ENCODE peak calls at places on chromosomes 12 and 14, in five cellular contexts. E is MM.1S, B is SK-N-SH, L is thoracic aorta, C is heart right ventricle. A is an unnamed sample.
A peak's percentile ranks its signal among the peaks of the same experiment; 100 is the strongest.

GRCh38 chr14:89870335-89870734 is 84.2 kb downstream of the EFCAB11 start:
- DNase-seq in E (no peak), B (no peak), L (no peak), C (no peak), A (no peak)

GRCh38 chr12:104793280-104793679 is 164.8 kb downstream of the SLC41A2 start:
- DNase-seq in E (no peak), B (no peak), L (no peak), C (no peak), A (no peak)

GRCh38 chr12:120254809-120255208 is 10.7 kb downstream of the PXN start:
- DNase-seq in E (no peak), B (no peak), L (no peak), C (no peak), A (no peak)

GRCh38 chr14:98138666-98139065 is 1133.3 kb downstream of the BCL11B start:
- DNase-seq in E (peak; percentile 32), B (peak; percentile 17), L (no peak), C (no peak), A (peak; percentile 23)

GRCh38 chr14:61713724-61714437 is 18.6 kb downstream of the HIF1A start:
- DNase-seq in E (no peak), B (no peak), L (no peak), C (no peak), A (no peak)

GRCh38 chr12:64669270-64669842 is 59.1 kb downstream of the RASSF3 start:
- DNase-seq in E (peak; percentile 78), B (peak; percentile 47), L (no peak), C (peak; percentile 56), A (no peak)

GRCh38 chr14:47227051-47227600 is 448.3 kb downstream of the MDGA2 start:
- DNase-seq in E (no peak), B (no peak), L (no peak), C (no peak), A (no peak)

GRCh38 chr12:124629799-124630198 is 62.4 kb upstream of the NCOR2 start:
- DNase-seq in E (no peak), B (no peak), L (no peak), C (no peak), A (no peak)

GRCh38 chr12:48979602-48980388 is 1.7 kb downstream of the WNT1 start:
- DNase-seq in E (no peak), B (no peak), L (no peak), C (no peak), A (no peak)

GRCh38 chr12:39622306-39622705 is 2.7 kb upstream of the ABCD2 start:
- DNase-seq in E (no peak), B (no peak), L (no peak), C (no peak), A (no peak)

GRCh38 chr12:131196220-131196619 is 242.5 kb downstream of the ADGRD1 start:
- DNase-seq in E (no peak), B (no peak), L (no peak), C (no peak), A (no peak)

GRCh38 chr12:79555006-79555925 is 135.5 kb downstream of the PAWR start:
- DNase-seq in E (no peak), B (peak; percentile 36), L (no peak), C (no peak), A (no peak)

GRCh38 chr12:91885851-91886250 is 259.8 kb downstream of the BTG1 start:
- DNase-seq in E (no peak), B (no peak), L (no peak), C (no peak), A (no peak)

GRCh38 chr14:33946679-33947078 is 4.2 kb downstream of the EGLN3 start:
- DNase-seq in E (no peak), B (no peak), L (no peak), C (no peak), A (no peak)

GRCh38 chr12:69880566-69880965 is 55.5 kb downstream of the MYRFL start:
- DNase-seq in E (no peak), B (no peak), L (no peak), C (no peak), A (no peak)

GRCh38 chr12:80269953-80270552 is 170.7 kb downstream of the OTOGL start:
- DNase-seq in E (peak; percentile 38), B (peak; percentile 10), L (no peak), C (no peak), A (no peak)

GRCh38 chr12:101004891-101005290 is 205.1 kb downstream of the SLC5A8 start:
- DNase-seq in E (no peak), B (no peak), L (no peak), C (no peak), A (no peak)

GRCh38 chr12:27505771-27506170 is 18.2 kb upstream of the PPFIBP1 start:
- DNase-seq in E (no peak), B (no peak), L (no peak), C (no peak), A (no peak)

GRCh38 chr12:109921982-109922381 is 21.9 kb downstream of the TCHP start:
- DNase-seq in E (no peak), B (no peak), L (no peak), C (no peak), A (no peak)

GRCh38 chr14:61812347-61813100 is 50.3 kb downstream of the SNAPC1 start:
- DNase-seq in E (no peak), B (peak; percentile 87), L (no peak), C (no peak), A (peak; percentile 37)

GRCh38 chr12:53048780-53049401 is 974 bp upstream of the TNS2 start:
- DNase-seq in E (no peak), B (peak; percentile 52), L (no peak), C (peak; percentile 83), A (no peak)

GRCh38 chr12:75982974-75983660 is 48.5 kb downstream of the PHLDA1 start:
- DNase-seq in E (no peak), B (no peak), L (no peak), C (no peak), A (no peak)

GRCh38 chr12:25884920-25885234 is 73.6 kb upstream of the RASSF8 start:
- DNase-seq in E (no peak), B (no peak), L (no peak), C (no peak), A (no peak)

GRCh38 chr14:72736348-72736747 is 157.6 kb downstream of the DPF3 start:
- DNase-seq in E (no peak), B (peak; percentile 71), L (no peak), C (no peak), A (peak; percentile 46)

GRCh38 chr14:93262446-93262845 is 55.4 kb downstream of the UBR7 start:
- DNase-seq in E (no peak), B (no peak), L (no peak), C (no peak), A (no peak)

GRCh38 chr12:83827860-83828259 is 1084.7 kb downstream of the SLC6A15 start:
- DNase-seq in E (no peak), B (no peak), L (no peak), C (no peak), A (peak; percentile 39)

GRCh38 chr12:33267641-33268040 is 172.0 kb downstream of the SYT10 start:
- DNase-seq in E (no peak), B (no peak), L (no peak), C (no peak), A (no peak)

GRCh38 chr12:79380402-79380801 is 310.4 kb downstream of the PAWR start:
- DNase-seq in E (no peak), B (no peak), L (no peak), C (no peak), A (no peak)

GRCh38 chr14:105487449-105487985 is 831 bp downstream of the CRIP1 start:
- DNase-seq in E (peak; percentile 56), B (no peak), L (no peak), C (peak; percentile 75), A (no peak)

GRCh38 chr12:93790472-93791152 is 113.4 kb downstream of the CRADD start:
- DNase-seq in E (no peak), B (no peak), L (no peak), C (no peak), A (no peak)

GRCh38 chr14:56659964-56660551 is 80.5 kb downstream of the TMEM260 start:
- DNase-seq in E (peak; percentile 28), B (peak; percentile 60), L (no peak), C (no peak), A (no peak)

GRCh38 chr12:75444444-75445136 is 36.0 kb upstream of the GLIPR1 start:
- DNase-seq in E (no peak), B (no peak), L (no peak), C (no peak), A (no peak)

GRCh38 chr14:70398706-70399431 is 18.0 kb downstream of the SYNJ2BP start:
- DNase-seq in E (no peak), B (no peak), L (no peak), C (no peak), A (no peak)

GRCh38 chr12:128323115-128323514 is 56.1 kb downstream of the TMEM132C start:
- DNase-seq in E (no peak), B (no peak), L (no peak), C (no peak), A (no peak)
- H3K27ac ChIP-seq in E (no peak overlapping the region), B (no peak overlapping the region), L (no peak overlapping the region), C (no peak overlapping the region), A (peak overlapping the region; percentile 81)

DNA sequence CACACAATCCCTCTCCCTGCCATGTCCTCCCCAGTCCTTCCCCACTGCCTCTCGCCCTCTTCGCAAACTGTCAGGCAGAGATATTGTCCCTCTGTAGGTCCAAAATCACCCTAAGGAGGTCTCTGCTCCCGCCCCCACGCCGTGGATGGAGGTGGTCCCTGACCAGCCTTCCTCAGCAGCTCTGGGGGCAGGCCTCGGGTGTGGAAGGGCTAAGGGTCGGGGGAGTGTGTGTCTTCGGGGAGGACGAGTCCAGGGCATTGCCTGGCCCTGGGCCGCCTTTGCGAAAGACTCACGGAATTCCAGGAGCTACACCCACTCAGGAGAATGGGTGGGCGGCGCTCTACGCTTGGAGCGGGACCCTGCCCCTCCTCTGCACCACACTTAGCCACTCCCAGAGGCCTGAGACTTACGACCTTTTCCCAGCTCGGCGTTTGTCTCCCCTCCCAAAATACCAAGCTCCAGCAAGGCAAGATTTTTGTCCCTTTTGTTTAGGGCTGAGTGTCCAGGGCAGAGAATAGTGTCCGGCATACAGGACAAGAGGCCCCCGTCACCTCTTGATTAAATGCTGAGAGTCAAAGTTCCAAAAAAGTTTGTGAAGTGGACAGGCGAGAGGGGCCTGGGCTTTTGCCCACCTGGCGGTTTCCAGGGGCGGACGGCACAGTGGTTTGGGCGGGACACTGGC is 881 bp downstream of the PYGL start:
- DNase-seq in E (no peak), B (no peak), L (no peak), C (peak; percentile 49), A (no peak)
- H3K4me3 ChIP-seq in E (no peak overlapping the region), B (peak overlapping the region; percentile 74), L (peak overlapping the region; percentile 96), C (peak overlapping the region; percentile 70), A (peak overlapping the region; percentile 69)

GRCh38 chr14:54256156-54256555 is 140.7 kb upstream of the CDKN3 start:
- DNase-seq in E (no peak), B (no peak), L (no peak), C (no peak), A (no peak)

GRCh38 chr14:54259821-54260220 is 137.0 kb upstream of the CDKN3 start:
- DNase-seq in E (no peak), B (no peak), L (no peak), C (no peak), A (no peak)

GRCh38 chr14:54257424-54257823 is 139.4 kb upstream of the CDKN3 start:
- DNase-seq in E (no peak), B (no peak), L (no peak), C (no peak), A (no peak)

GRCh38 chr14:54258382-54258781 is 138.4 kb upstream of the CDKN3 start:
- DNase-seq in E (no peak), B (no peak), L (no peak), C (no peak), A (no peak)

GRCh38 chr14:54261283-54261682 is 135.5 kb upstream of the CDKN3 start:
- DNase-seq in E (no peak), B (no peak), L (no peak), C (no peak), A (no peak)
- H3K27ac ChIP-seq in E (no peak overlapping the region), B (no peak overlapping the region), L (no peak overlapping the region), C (no peak overlapping the region), A (no peak overlapping the region)

GRCh38 chr12:77847060-77847541 is 16.4 kb downstream of the NAV3 start:
- DNase-seq in E (peak; percentile 79), B (no peak), L (no peak), C (no peak), A (no peak)
- H3K4me3 ChIP-seq in E (no peak overlapping the region), B (no peak overlapping the region), L (no peak overlapping the region), C (no peak overlapping the region), A (no peak overlapping the region)

A was measured in WERI-Rb-1.